ENCODE peak calls at places on chromosomes 4 and X, in six cellular contexts. A is IMR-90; J is amygdala; Z is activated gamma-delta T cell treated with Interleukin-2 at 50 U/mL for 16 hours; V is EH; N is stimulated activated CD8-positive, alpha-beta memory T cell treated with anti-CD3 and anti-CD28 coated beads, Interleukin-2, amount 100 ng/mL, for 1 hour. O is an unnamed sample.

GRCh38 chrX:112341598-112341997 is 259.0 kb upstream of the TRPC5 start:
- DNase-seq in A (peak; percentile 83), J (no peak), Z (no peak), V (no peak), N (no peak), O (peak; percentile 13)

GRCh38 chr4:154642361-154642760 is 29.9 kb upstream of the FGG start:
- DNase-seq in A (no peak), J (no peak), Z (no peak), V (no peak), N (no peak), O (no peak)

GRCh38 chr4:3700736-3701135 is 65.4 kb upstream of the ADRA2C start:
- DNase-seq in A (no peak), J (no peak), Z (no peak), V (no peak), N (no peak), O (no peak)

GRCh38 chr4:91064157-91064853 is 937.1 kb downstream of the CCSER1 start:
- DNase-seq in A (no peak), J (no peak), Z (no peak), V (no peak), N (no peak), O (peak; percentile 63)

GRCh38 chrX:30992381-30992904 is 79.4 kb downstream of the FTHL17 start:
- DNase-seq in A (no peak), J (no peak), Z (no peak), V (peak; percentile 4), N (no peak), O (no peak)

GRCh38 chrX:41516995-41517660 is 70.0 kb downstream of the NYX start:
- DNase-seq in A (no peak), J (no peak), Z (no peak), V (no peak), N (no peak), O (no peak)

GRCh38 chr4:183360161-183360919 is 38.1 kb upstream of the CLDN24 start:
- DNase-seq in A (peak; percentile 23), J (no peak), Z (no peak), V (peak; percentile 84), N (no peak), O (peak; percentile 70)

GRCh38 chr4:53076335-53076958 is 214.3 kb downstream of the RASL11B start:
- DNase-seq in A (no peak), J (no peak), Z (no peak), V (no peak), N (no peak), O (no peak)

GRCh38 chr4:72136429-72136828 is 104.6 kb downstream of the NPFFR2 start:
- DNase-seq in A (no peak), J (no peak), Z (no peak), V (no peak), N (no peak), O (no peak)

GRCh38 chr4:7843831-7844230 is 95.8 kb downstream of the AFAP1 start:
- DNase-seq in A (no peak), J (no peak), Z (no peak), V (no peak), N (no peak), O (no peak)

GRCh38 chrX:56802921-56803848 is 74.1 kb downstream of the NBDY start:
- DNase-seq in A (peak; percentile 76), J (peak; percentile 29), Z (peak; percentile 73), V (peak; percentile 51), N (peak; percentile 48), O (peak; percentile 75)

GRCh38 chrX:46235778-46236177 is 309.4 kb downstream of the ZNF674 start:
- DNase-seq in A (no peak), J (no peak), Z (no peak), V (no peak), N (no peak), O (no peak)

GRCh38 chr4:186472948-186473347 is 82.4 kb downstream of the MTNR1A start:
- DNase-seq in A (peak; percentile 56), J (no peak), Z (no peak), V (peak; percentile 52), N (no peak), O (peak; percentile 71)

GRCh38 chr4:94527556-94528233 is 76.0 kb downstream of the PDLIM5 start:
- DNase-seq in A (no peak), J (no peak), Z (no peak), V (no peak), N (no peak), O (no peak)

GRCh38 chr4:54233128-54233696 is 4.1 kb downstream of the PDGFRA start:
- DNase-seq in A (peak; percentile 85), J (peak; percentile 48), Z (peak; percentile 53), V (peak; percentile 89), N (peak; percentile 27), O (peak; percentile 80)

GRCh38 chr4:68962868-68963267 is 11.3 kb upstream of the UGT2A3 start:
- DNase-seq in A (no peak), J (no peak), Z (no peak), V (no peak), N (no peak), O (no peak)

GRCh38 chr4:57110635-57111546 is 706 bp upstream of the IGFBP7 start:
- DNase-seq in A (peak; percentile 68), J (no peak), Z (no peak), V (peak; percentile 87), N (no peak), O (peak; percentile 74)

GRCh38 chr4:3683744-3684421 is 82.3 kb upstream of the ADRA2C start:
- DNase-seq in A (no peak), J (no peak), Z (no peak), V (no peak), N (no peak), O (no peak)

GRCh38 chrX:12988797-12989196 is 13.9 kb downstream of the TMSB4X start:
- DNase-seq in A (peak; percentile 74), J (no peak), Z (no peak), V (peak; percentile 71), N (no peak), O (peak; percentile 75)

GRCh38 chr4:101596786-101597185 is 193.7 kb upstream of the BANK1 start:
- DNase-seq in A (no peak), J (no peak), Z (no peak), V (no peak), N (no peak), O (no peak)

GRCh38 chrX:135556055-135556454 is 35.6 kb downstream of the INTS6L start:
- DNase-seq in A (no peak), J (no peak), Z (no peak), V (no peak), N (no peak), O (no peak)

GRCh38 chrX:39491548-39492297 is 606.0 kb downstream of the BCOR start:
- DNase-seq in A (no peak), J (no peak), Z (peak; percentile 14), V (no peak), N (no peak), O (no peak)

GRCh38 chr4:158729716-158730559 is 6.7 kb upstream of the PPID start:
- DNase-seq in A (peak; percentile 75), J (peak; percentile 10), Z (peak; percentile 47), V (peak; percentile 83), N (no peak), O (peak; percentile 80)

GRCh38 chr4:80732010-80732409 is 298.5 kb upstream of the BMP3 start:
- DNase-seq in A (peak; percentile 42), J (no peak), Z (no peak), V (peak; percentile 22), N (no peak), O (peak; percentile 34)

GRCh38 chr4:184548651-184549341 is 74.4 kb upstream of the IRF2 start:
- DNase-seq in A (no peak), J (no peak), Z (no peak), V (no peak), N (no peak), O (no peak)

GRCh38 chr4:164779811-164780216 is 25.9 kb downstream of the SMIM31 start:
- DNase-seq in A (peak; percentile 31), J (no peak), Z (peak; percentile 3), V (peak; percentile 42), N (no peak), O (peak; percentile 64)

GRCh38 chr4:107036602-107037151 is 564 bp upstream of the DKK2 start:
- DNase-seq in A (no peak), J (no peak), Z (no peak), V (no peak), N (no peak), O (no peak)

GRCh38 chrX:134936542-134936941 is 54.2 kb upstream of the SMIM10 start:
- DNase-seq in A (peak; percentile 77), J (no peak), Z (no peak), V (peak; percentile 71), N (no peak), O (peak; percentile 80)

GRCh38 chr4:127162741-127163140 is 470.0 kb upstream of the INTU start:
- DNase-seq in A (peak; percentile 86), J (no peak), Z (no peak), V (peak; percentile 92), N (no peak), O (peak; percentile 40)

GRCh38 chr4:100190643-100191600 is 654 bp upstream of the DDIT4L start:
- DNase-seq in A (peak; percentile 37), J (no peak), Z (no peak), V (peak; percentile 52), N (no peak), O (peak; percentile 51)

GRCh38 chr4:82293304-82293703 is 80.5 kb downstream of the HNRNPD start:
- DNase-seq in A (no peak), J (no peak), Z (peak; percentile 33), V (no peak), N (peak; percentile 11), O (no peak)

O was measured in fibroblast of pulmonary artery.